ENCODE peak calls at places on chromosomes 1 and 21, in five cellular contexts. U is sigmoid colon, V is BE2C, C is IMR-90, X is A549. M is an unnamed sample.
A peak's percentile ranks its signal among the peaks of the same experiment; 100 is the strongest.

GRCh38 chr1:182707116-182707515 is 22.7 kb upstream of the RGS8 start:
- DNase-seq in U (no peak), V (no peak), C (no peak), X (no peak), M (no peak)

GRCh38 chr1:30514945-30515344 is 208.4 kb downstream of the MATN1 start:
- DNase-seq in U (no peak), V (no peak), C (no peak), X (no peak), M (no peak)

GRCh38 chr1:3068400-3069361 is at the start of gene PRDM16:
- DNase-seq in U (peak; percentile 65), V (no peak), C (peak; percentile 3), X (peak; percentile 63), M (peak; percentile 34)

GRCh38 chr1:212858461-212859265 is 588 bp downstream of the FLVCR1 start:
- DNase-seq in U (peak; percentile 72), V (no peak), C (peak; percentile 31), X (peak; percentile 42), M (peak; percentile 17)

GRCh38 chr1:68703921-68704354 is 207.1 kb upstream of the DEPDC1 start:
- DNase-seq in U (no peak), V (no peak), C (no peak), X (peak; percentile 0), M (no peak)

GRCh38 chr1:3273447-3273846 is 181.0 kb upstream of the ARHGEF16 start:
- DNase-seq in U (no peak), V (no peak), C (no peak), X (no peak), M (no peak)

GRCh38 chr1:198923940-198924339 is 285.1 kb downstream of the PTPRC start:
- DNase-seq in U (no peak), V (no peak), C (no peak), X (no peak), M (no peak)

GRCh38 chr1:114488739-114489138 is 22.3 kb downstream of the TRIM33 start:
- DNase-seq in U (no peak), V (no peak), C (no peak), X (no peak), M (no peak)

GRCh38 chr1:13548281-13548680 is 34.5 kb upstream of the LRRC38 start:
- DNase-seq in U (no peak), V (no peak), C (no peak), X (no peak), M (no peak)

GRCh38 chr21:18603246-18603645 is 199.7 kb upstream of the TMPRSS15 start:
- DNase-seq in U (no peak), V (no peak), C (no peak), X (no peak), M (no peak)

GRCh38 chr1:113088972-113089371 is 16.0 kb downstream of the LRIG2 start:
- DNase-seq in U (no peak), V (no peak), C (no peak), X (no peak), M (no peak)

GRCh38 chr21:27823652-27824201 is 856.8 kb upstream of the ADAMTS5 start:
- DNase-seq in U (no peak), V (no peak), C (no peak), X (no peak), M (no peak)

GRCh38 chr1:81699234-81699633 is 101.5 kb upstream of the ADGRL2 start:
- DNase-seq in U (no peak), V (no peak), C (peak; percentile 80), X (peak; percentile 44), M (no peak)

GRCh38 chr21:37436180-37436579 is 69.6 kb downstream of the DYRK1A start:
- DNase-seq in U (no peak), V (no peak), C (no peak), X (no peak), M (no peak)

GRCh38 chr1:73778511-73778910 is 419.5 kb downstream of the LRRIQ3 start:
- DNase-seq in U (no peak), V (no peak), C (no peak), X (no peak), M (no peak)

GRCh38 chr1:202270871-202271326 is 70.8 kb downstream of the UBE2T start:
- DNase-seq in U (no peak), V (no peak), C (no peak), X (no peak), M (no peak)

GRCh38 chr1:78691995-78692747 is 42.5 kb downstream of the IFI44 start:
- DNase-seq in U (no peak), V (no peak), C (peak; percentile 65), X (peak; percentile 2), M (no peak)

GRCh38 chr1:205711105-205712048 is 31.1 kb upstream of the SLC45A3 start:
- DNase-seq in U (no peak), V (peak; percentile 82), C (peak; percentile 86), X (peak; percentile 80), M (no peak)

GRCh38 chr1:61588736-61589381 is 136.1 kb downstream of the TM2D1 start:
- DNase-seq in U (no peak), V (peak; percentile 67), C (peak; percentile 36), X (peak; percentile 73), M (no peak)

GRCh38 chr1:207892764-207893163 is 18.2 kb downstream of the CD34 start:
- DNase-seq in U (no peak), V (no peak), C (no peak), X (no peak), M (no peak)

GRCh38 chr1:38512789-38513188 is 346.8 kb downstream of the RRAGC start:
- DNase-seq in U (no peak), V (peak; percentile 37), C (no peak), X (no peak), M (no peak)

GRCh38 chr1:206760590-206760989 is 10.0 kb upstream of the IL19 start:
- DNase-seq in U (no peak), V (no peak), C (no peak), X (no peak), M (no peak)

GRCh38 chr21:39714331-39714730 is 30.7 kb upstream of the IGSF5 start:
- DNase-seq in U (no peak), V (no peak), C (no peak), X (no peak), M (no peak)

GRCh38 chr1:119116725-119117124 is 23.7 kb downstream of the WARS2 start:
- DNase-seq in U (no peak), V (no peak), C (peak; percentile 25), X (no peak), M (no peak)

GRCh38 chr1:119112791-119113190 is 27.7 kb downstream of the WARS2 start:
- DNase-seq in U (no peak), V (no peak), C (peak; percentile 24), X (no peak), M (no peak)

GRCh38 chr1:119108993-119109392 is 31.5 kb downstream of the WARS2 start:
- DNase-seq in U (no peak), V (no peak), C (no peak), X (no peak), M (no peak)

GRCh38 chr1:119115301-119115700 is 25.2 kb downstream of the WARS2 start:
- DNase-seq in U (no peak), V (no peak), C (no peak), X (no peak), M (no peak)

GRCh38 chr1:119112244-119112643 is 28.2 kb downstream of the WARS2 start:
- DNase-seq in U (no peak), V (no peak), C (no peak), X (no peak), M (no peak)
- TF ChIP-seq CTCF in U (no peak), V (no peak), C (no peak), X (no peak), M (no peak)

DNA sequence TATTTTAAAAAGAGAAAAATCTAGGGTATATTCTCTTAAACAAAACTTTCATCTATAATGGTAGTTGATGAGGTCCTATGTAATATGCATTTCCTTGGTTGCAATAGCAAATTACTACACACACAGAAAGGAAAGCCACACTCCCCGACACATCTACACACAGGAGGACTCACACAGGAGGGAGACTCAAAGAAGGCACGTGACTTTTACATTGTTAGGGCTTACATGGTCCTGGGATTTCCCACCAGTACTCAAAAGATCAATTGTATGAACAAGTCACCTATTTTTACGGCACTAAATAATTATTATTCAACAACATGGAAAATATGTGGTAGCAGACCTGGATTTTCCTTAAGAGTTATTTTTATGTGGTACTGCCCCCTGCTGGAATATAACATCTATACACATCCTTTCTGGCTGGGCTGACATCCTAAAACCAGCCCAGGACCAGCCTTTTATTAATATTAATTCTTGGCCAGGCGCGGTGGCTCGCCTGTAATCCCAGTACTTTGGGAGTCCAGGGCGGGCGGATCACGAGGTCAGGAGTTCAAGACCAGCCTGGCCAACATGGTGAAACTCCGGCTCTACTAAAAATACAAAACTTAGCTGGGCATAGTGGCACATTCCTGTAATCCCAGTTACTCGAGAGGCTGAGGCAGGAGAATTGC is 33.9 kb upstream of the LGALS8 start:
- DNase-seq in U (no peak), V (no peak), C (peak; percentile 55), X (peak; percentile 76), M (no peak)
- TF ChIP-seq CTCF in U (peak; percentile 42), V (peak; percentile 55), C (peak; percentile 62), X (peak; percentile 76), M (peak; percentile 34)

GRCh38 chr1:37017737-37018136 is 16.6 kb downstream of the GRIK3 start:
- DNase-seq in U (no peak), V (no peak), C (no peak), X (no peak), M (no peak)

GRCh38 chr1:37015713-37016112 is 18.6 kb downstream of the GRIK3 start:
- DNase-seq in U (no peak), V (no peak), C (no peak), X (no peak), M (no peak)

GRCh38 chr1:37016121-37016520 is 18.2 kb downstream of the GRIK3 start:
- DNase-seq in U (no peak), V (no peak), C (no peak), X (no peak), M (no peak)

GRCh38 chr1:37020653-37021277 is 13.6 kb downstream of the GRIK3 start:
- DNase-seq in U (no peak), V (no peak), C (no peak), X (no peak), M (no peak)
- TF ChIP-seq CTCF in U (no peak), V (no peak), C (no peak), X (no peak), M (no peak)

DNA sequence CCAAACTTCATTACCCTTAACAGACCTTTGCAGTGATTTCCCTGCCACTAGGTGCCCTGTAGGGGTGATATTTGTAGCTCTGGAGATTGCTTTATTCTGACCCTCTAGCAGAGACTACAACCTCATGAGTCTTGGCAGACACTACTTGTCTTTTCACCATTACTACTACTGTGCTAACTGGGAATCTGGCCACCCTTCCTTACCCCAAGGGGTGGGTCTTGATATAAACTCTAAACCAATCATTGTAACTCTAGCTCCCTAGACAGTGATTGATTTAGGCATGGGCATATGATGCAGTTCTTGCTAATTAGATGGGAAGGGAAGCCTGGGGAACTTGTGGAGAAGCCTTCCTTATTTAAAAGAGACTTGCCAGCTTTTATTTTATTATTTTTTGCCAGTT is 3.9 kb downstream of the KPNA6 start:
- DNase-seq in U (no peak), V (no peak), C (peak; percentile 38), X (no peak), M (no peak)
- TF ChIP-seq CTCF in U (no peak), V (no peak), C (no peak), X (no peak), M (no peak)